ENCODE peak calls at places on chromosome 16, in four cellular contexts. K is ecto neural progenitor cell; L is HS-5; D is activated T-cell treated with anti-CD3 and anti-CD28 coated beads, Interleukin-2, amount 50 U/mL, for 1 hour. H is an unnamed sample.

GRCh38 chr16:8572919-8573724 is 17.2 kb downstream of the TMEM114 start:
- DNase-seq in K (peak; percentile 62), L (no peak), D (no peak), H (no peak)

GRCh38 chr16:11319529-11320146 is 25.6 kb upstream of the RMI2 start:
- DNase-seq in K (no peak), L (no peak), D (no peak), H (no peak)

GRCh38 chr16:49560018-49560830 is 186.6 kb downstream of the C16orf78 start:
- DNase-seq in K (no peak), L (no peak), D (no peak), H (no peak)

GRCh38 chr16:53372942-53373871 is 61.1 kb upstream of the RBL2 start:
- DNase-seq in K (no peak), L (no peak), D (peak; percentile 87), H (no peak)

GRCh38 chr16:79272141-79272577 is 328.4 kb downstream of the MAF start:
- DNase-seq in K (no peak), L (no peak), D (peak; percentile 60), H (no peak)

GRCh38 chr16:14539631-14540030 is 90.4 kb downstream of the PARN start:
- DNase-seq in K (no peak), L (no peak), D (no peak), H (no peak)

GRCh38 chr16:85352221-85352620 is 239.9 kb upstream of the CIBAR2 start:
- DNase-seq in K (no peak), L (no peak), D (no peak), H (no peak)

GRCh38 chr16:79395631-79396030 is 204.9 kb downstream of the MAF start:
- DNase-seq in K (no peak), L (no peak), D (no peak), H (no peak)

GRCh38 chr16:17519041-17519440 is 48.3 kb upstream of the XYLT1 start:
- DNase-seq in K (no peak), L (no peak), D (no peak), H (no peak)

GRCh38 chr16:144797-145252 is 6.4 kb upstream of the NPRL3 start:
- DNase-seq in K (no peak), L (no peak), D (no peak), H (no peak)

GRCh38 chr16:85663891-85664321 is 24.8 kb downstream of the GINS2 start:
- DNase-seq in K (no peak), L (no peak), D (no peak), H (no peak)

GRCh38 chr16:86899156-86899555 is 320.8 kb downstream of the FOXL1 start:
- DNase-seq in K (no peak), L (no peak), D (no peak), H (no peak)

GRCh38 chr16:569445-570254 is at the start of gene PIGQ:
- DNase-seq in K (peak; percentile 86), L (peak; percentile 26), D (peak; percentile 79), H (no peak)

GRCh38 chr16:89020068-89020924 is 43.3 kb upstream of the CBFA2T3 start:
- DNase-seq in K (no peak), L (no peak), D (no peak), H (no peak)

GRCh38 chr16:57998484-57998883 is 2.0 kb downstream of the ZNF319 start:
- DNase-seq in K (no peak), L (no peak), D (peak; percentile 56), H (no peak)

GRCh38 chr16:29987371-29988085 is 7.9 kb downstream of the HIRIP3 start:
- DNase-seq in K (no peak), L (no peak), D (no peak), H (no peak)

GRCh38 chr16:89473791-89474414 is 16.5 kb downstream of the ANKRD11 start:
- DNase-seq in K (no peak), L (no peak), D (no peak), H (no peak)

GRCh38 chr16:69329369-69330285 is 761 bp downstream of the PDF start:
- DNase-seq in K (no peak), L (no peak), D (no peak), H (no peak)

GRCh38 chr16:50724237-50724747 is 17.6 kb upstream of the CYLD start:
- DNase-seq in K (no peak), L (no peak), D (no peak), H (no peak)

GRCh38 chr16:29862383-29862883 is 593 bp downstream of the CDIPT start:
- DNase-seq in K (no peak), L (no peak), D (no peak), H (no peak)

GRCh38 chr16:81723098-81723723 is 55.9 kb upstream of the PLCG2 start:
- DNase-seq in K (no peak), L (no peak), D (peak; percentile 42), H (no peak)

GRCh38 chr16:22641030-22641671 is 130.5 kb downstream of the NPIPB5 start:
- DNase-seq in K (no peak), L (no peak), D (no peak), H (peak; percentile 16)

GRCh38 chr16:78386925-78387324 is 287.5 kb downstream of the WWOX start:
- DNase-seq in K (no peak), L (no peak), D (no peak), H (no peak)

GRCh38 chr16:62882552-62883221 is 846.4 kb upstream of the CDH8 start:
- DNase-seq in K (no peak), L (no peak), D (no peak), H (no peak)

GRCh38 chr16:264440-264951 is 11.2 kb downstream of the RGS11 start:
- DNase-seq in K (no peak), L (no peak), D (no peak), H (no peak)

GRCh38 chr16:86987746-86988670 is 329.2 kb downstream of the C16orf95 start:
- DNase-seq in K (no peak), L (no peak), D (no peak), H (no peak)